ENCODE peak calls at places on chromosomes 12 and 14, in seven cellular contexts. One of them, this sample, is unnamed.

GRCh38 chr14:89489796-89490506 is 72.9 kb upstream of the FOXN3 start:
- DNase-seq in HCT116: no peak
- DNase-seq in SK-N-SH: no peak
- DNase-seq in HepG2: no peak
- DNase-seq in H1: no peak
- DNase-seq in K562: no peak
- DNase-seq in GM12878: no peak
- DNase-seq in this sample: no peak

GRCh38 chr12:95548539-95549391 is 2.5 kb downstream of the USP44 start:
- DNase-seq in K562: peak; percentile 84
- DNase-seq in HepG2: no peak
- DNase-seq in H1: no peak
- DNase-seq in SK-N-SH: peak; percentile 98
- DNase-seq in HCT116: no peak
- DNase-seq in GM12878: no peak
- DNase-seq in this sample: no peak

GRCh38 chr14:65352964-65353530 is 59.5 kb upstream of the FUT8 start:
- DNase-seq in GM12878: no peak
- DNase-seq in K562: no peak
- DNase-seq in HCT116: peak; percentile 51
- DNase-seq in H1: no peak
- DNase-seq in SK-N-SH: no peak
- DNase-seq in HepG2: no peak
- DNase-seq in this sample: no peak

GRCh38 chr14:77151245-77151644 is 9.7 kb upstream of the ZDHHC22 start:
- DNase-seq in SK-N-SH: peak; percentile 70
- DNase-seq in H1: no peak
- DNase-seq in K562: peak; percentile 31
- DNase-seq in HCT116: no peak
- DNase-seq in GM12878: no peak
- DNase-seq in HepG2: no peak
- DNase-seq in this sample: no peak

GRCh38 chr12:3526776-3527175 is 35.8 kb downstream of the PRMT8 start:
- DNase-seq in SK-N-SH: no peak
- DNase-seq in HepG2: no peak
- DNase-seq in H1: no peak
- DNase-seq in K562: no peak
- DNase-seq in HCT116: no peak
- DNase-seq in GM12878: no peak
- DNase-seq in this sample: no peak

GRCh38 chr12:78060186-78060585 is 229.5 kb downstream of the NAV3 start:
- DNase-seq in HCT116: no peak
- DNase-seq in HepG2: no peak
- DNase-seq in H1: no peak
- DNase-seq in K562: no peak
- DNase-seq in GM12878: no peak
- DNase-seq in SK-N-SH: no peak
- DNase-seq in this sample: no peak

GRCh38 chr14:87805315-87805723 is 187.7 kb downstream of the GALC start:
- DNase-seq in GM12878: no peak
- DNase-seq in H1: peak; percentile 29
- DNase-seq in SK-N-SH: peak; percentile 41
- DNase-seq in K562: peak; percentile 34
- DNase-seq in HepG2: peak; percentile 9
- DNase-seq in HCT116: no peak
- DNase-seq in this sample: peak; percentile 8

GRCh38 chr12:94405378-94406116 is 54.1 kb downstream of the CEP83 start:
- DNase-seq in K562: no peak
- DNase-seq in SK-N-SH: no peak
- DNase-seq in H1: no peak
- DNase-seq in HCT116: no peak
- DNase-seq in HepG2: no peak
- DNase-seq in GM12878: peak; percentile 47
- DNase-seq in this sample: no peak

GRCh38 chr14:103558071-103558882 is 4.2 kb downstream of the BAG5 start:
- DNase-seq in H1: no peak
- DNase-seq in K562: no peak
- DNase-seq in HCT116: no peak
- DNase-seq in SK-N-SH: no peak
- DNase-seq in HepG2: no peak
- DNase-seq in GM12878: no peak
- DNase-seq in this sample: no peak

DNA sequence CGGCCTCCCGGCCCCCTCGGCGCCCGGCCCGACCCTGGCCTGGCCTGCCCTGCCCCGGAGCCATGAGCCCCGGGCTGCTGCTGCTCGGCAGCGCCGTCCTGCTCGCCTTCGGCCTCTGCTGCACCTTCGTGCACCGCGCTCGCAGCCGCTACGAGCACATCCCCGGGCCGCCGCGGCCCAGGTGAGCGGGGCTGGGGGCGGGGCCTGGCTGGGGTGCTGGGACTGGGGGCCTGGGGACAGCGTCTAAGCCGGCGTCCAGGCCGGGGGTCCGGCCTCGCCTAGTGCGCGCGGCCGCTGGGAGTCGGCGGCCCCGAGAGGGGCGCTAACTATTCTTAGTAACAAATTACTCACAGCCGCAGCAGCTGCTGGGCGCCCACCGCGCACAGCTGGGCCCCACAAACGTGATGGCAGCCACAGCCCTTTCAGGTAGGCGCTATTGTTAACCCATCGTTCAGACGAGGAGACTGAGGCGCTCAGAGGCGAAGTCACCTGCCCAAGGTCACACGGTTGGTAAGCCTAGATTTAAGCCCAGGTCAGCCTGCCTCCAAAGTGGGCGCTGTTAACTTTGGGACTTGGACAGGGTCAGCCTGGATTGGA is 356 bp downstream of the CYP46A1 start:
- DNase-seq in HepG2: no peak
- DNase-seq in GM12878: no peak
- DNase-seq in K562: no peak
- DNase-seq in H1: no peak
- DNase-seq in SK-N-SH: no peak
- DNase-seq in HCT116: no peak
- DNase-seq in this sample: no peak
- H3K27ac ChIP-seq in HepG2: no peak overlapping the region
- H3K27ac ChIP-seq in GM12878: no peak overlapping the region
- H3K27ac ChIP-seq in K562: no peak overlapping the region
- H3K27ac ChIP-seq in H1: no peak overlapping the region
- H3K27ac ChIP-seq in SK-N-SH: no peak overlapping the region
- H3K27ac ChIP-seq in HCT116: no peak overlapping the region
- H3K27ac ChIP-seq in this sample: no peak overlapping the region

DNA sequence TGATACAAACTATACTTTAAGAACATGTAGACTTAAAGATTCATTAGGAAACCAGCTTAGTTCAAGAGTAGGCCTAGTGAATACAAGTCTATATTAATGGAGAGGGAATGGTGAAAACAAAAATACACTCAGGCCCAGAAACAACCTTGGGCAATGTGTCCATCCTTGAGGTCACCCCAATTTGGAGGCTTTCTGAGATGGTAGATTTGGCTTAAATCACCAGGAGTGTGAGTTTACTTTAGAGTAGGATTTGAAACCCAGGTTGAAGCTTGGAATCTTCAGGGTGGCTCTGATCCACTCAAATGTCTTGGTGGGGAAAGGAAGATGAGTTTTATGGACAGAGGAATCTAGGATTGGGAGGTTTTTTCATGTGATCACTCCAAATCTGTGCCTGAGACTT is 10.5 kb downstream of the LDHB start:
- DNase-seq in HepG2: no peak
- DNase-seq in SK-N-SH: no peak
- DNase-seq in K562: no peak
- DNase-seq in GM12878: no peak
- DNase-seq in HCT116: no peak
- DNase-seq in H1: no peak
- DNase-seq in this sample: no peak
- TF ChIP-seq POLR2AphosphoS5 in HepG2: no peak
- TF ChIP-seq POLR2AphosphoS5 in SK-N-SH: no peak
- TF ChIP-seq POLR2AphosphoS5 in K562: no peak
- TF ChIP-seq POLR2AphosphoS5 in GM12878: no peak
- TF ChIP-seq POLR2AphosphoS5 in HCT116: no peak
- TF ChIP-seq POLR2AphosphoS5 in H1: no peak
- TF ChIP-seq POLR2AphosphoS5 in this sample: no peak

DNA sequence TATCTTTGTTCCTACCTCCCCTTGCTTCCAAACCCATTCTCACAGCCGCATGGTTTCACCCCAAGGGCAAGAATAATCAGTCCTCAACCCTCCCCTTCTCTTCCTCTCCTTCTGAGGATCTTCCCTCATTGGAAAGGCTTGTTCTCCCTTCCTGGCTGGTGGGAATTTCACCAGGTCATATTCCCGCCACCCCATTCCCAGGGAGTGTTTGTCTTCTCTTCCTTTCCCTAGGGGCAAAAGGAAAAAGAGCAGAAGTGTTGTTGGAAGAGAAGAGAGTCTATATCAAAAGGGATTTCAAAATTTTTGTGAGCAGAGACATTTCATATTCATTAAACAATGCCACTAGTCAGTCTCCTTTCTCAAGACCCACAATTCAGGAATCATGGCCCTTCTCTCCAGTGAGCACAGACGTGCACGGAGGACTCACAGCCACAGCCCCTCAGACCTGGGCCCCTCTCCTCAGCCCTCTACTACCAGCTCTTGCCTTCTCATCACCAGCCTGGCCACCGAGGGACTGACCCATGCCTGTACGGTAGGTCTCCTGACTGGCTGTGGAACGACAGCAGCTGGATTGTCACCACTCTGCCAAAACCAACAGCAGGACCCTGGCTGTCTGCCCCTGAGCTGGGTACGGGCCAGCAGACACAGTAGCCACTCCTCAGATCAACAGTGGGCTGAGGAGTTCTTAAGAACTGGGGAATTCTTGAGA is 176.7 kb downstream of the ANO2 start:
- DNase-seq in HCT116: no peak
- DNase-seq in K562: no peak
- DNase-seq in H1: no peak
- DNase-seq in SK-N-SH: no peak
- DNase-seq in HepG2: no peak
- DNase-seq in GM12878: no peak
- DNase-seq in this sample: no peak
- TF ChIP-seq SIN3A in HCT116: no peak
- TF ChIP-seq SIN3A in K562: no peak
- TF ChIP-seq SIN3A in H1: no peak
- TF ChIP-seq SIN3A in SK-N-SH: no peak
- TF ChIP-seq SIN3A in HepG2: no peak
- TF ChIP-seq SIN3A in GM12878: no peak
- TF ChIP-seq SIN3A in this sample: no peak

DNA sequence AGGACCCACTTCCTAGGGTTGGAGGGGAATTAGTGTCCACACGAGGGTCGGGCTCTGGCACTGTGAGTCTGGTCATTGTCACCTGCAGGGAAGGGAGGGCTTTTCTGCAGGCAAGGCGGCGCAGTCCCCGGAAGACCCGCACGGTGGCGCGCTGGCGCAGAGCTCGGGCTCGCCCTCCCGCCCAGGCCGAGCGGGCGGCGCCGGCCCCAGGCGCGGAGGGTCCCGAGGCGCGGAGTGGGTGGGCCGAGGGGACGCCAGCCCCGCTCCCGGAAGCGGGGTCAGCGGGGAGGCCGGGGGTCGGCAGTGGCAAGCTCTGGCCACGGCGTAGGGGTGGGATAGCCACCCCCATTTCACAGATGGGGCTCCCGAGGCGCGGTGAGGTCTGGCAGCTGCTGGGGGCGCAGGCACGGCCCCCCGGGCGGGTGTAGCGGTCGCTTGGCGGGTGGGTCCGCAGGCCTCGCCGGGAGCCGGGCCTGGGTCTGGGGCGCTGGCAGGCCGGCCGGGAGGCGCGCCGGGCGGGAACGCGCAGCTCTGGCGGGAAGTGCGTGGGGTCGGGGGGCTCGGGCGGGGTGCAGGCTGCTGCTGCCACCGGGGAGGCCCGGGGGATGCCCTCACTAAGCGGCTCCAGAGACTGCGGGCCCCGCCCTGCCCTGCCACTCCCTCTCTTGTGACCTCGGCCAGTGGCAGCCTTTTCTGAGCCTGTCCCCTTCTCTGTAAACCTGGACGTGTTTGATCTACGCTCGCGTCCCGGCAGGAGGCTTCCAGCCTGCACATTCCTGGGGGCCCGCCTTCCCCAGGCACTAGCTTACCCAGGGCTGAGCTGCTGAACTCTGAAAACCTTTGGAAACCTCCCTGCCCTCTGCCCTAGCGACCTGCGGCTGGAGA is 46.1 kb downstream of the CYP46A1 start:
- DNase-seq in H1: no peak
- DNase-seq in K562: peak; percentile 82
- DNase-seq in HCT116: no peak
- DNase-seq in HepG2: peak; percentile 93
- DNase-seq in GM12878: no peak
- DNase-seq in SK-N-SH: peak; percentile 97
- DNase-seq in this sample: no peak
- H3K27ac ChIP-seq in H1: no peak overlapping the region
- H3K27ac ChIP-seq in K562: no peak overlapping the region
- H3K27ac ChIP-seq in HCT116: peak overlapping the region; percentile 8
- H3K27ac ChIP-seq in HepG2: peak overlapping the region; percentile 65
- H3K27ac ChIP-seq in GM12878: no peak overlapping the region
- H3K27ac ChIP-seq in SK-N-SH: no peak overlapping the region
- H3K27ac ChIP-seq in this sample: peak overlapping the region; percentile 48

GRCh38 chr14:21201732-21202462 is 46.0 kb upstream of the OR5AU1 start:
- DNase-seq in SK-N-SH: no peak
- DNase-seq in HCT116: no peak
- DNase-seq in K562: no peak
- DNase-seq in HepG2: no peak
- DNase-seq in H1: no peak
- DNase-seq in GM12878: no peak
- DNase-seq in this sample: no peak
- TF ChIP-seq POLR2AphosphoS5 in SK-N-SH: no peak
- TF ChIP-seq POLR2AphosphoS5 in HCT116: no peak
- TF ChIP-seq POLR2AphosphoS5 in K562: no peak
- TF ChIP-seq POLR2AphosphoS5 in HepG2: peak; percentile 41
- TF ChIP-seq POLR2AphosphoS5 in H1: peak; percentile 75
- TF ChIP-seq POLR2AphosphoS5 in GM12878: no peak
- TF ChIP-seq POLR2AphosphoS5 in this sample: no peak

GRCh38 chr14:95815226-95815690 is 61.4 kb upstream of the TUNAR start:
- DNase-seq in H1: no peak
- DNase-seq in HCT116: no peak
- DNase-seq in K562: no peak
- DNase-seq in SK-N-SH: no peak
- DNase-seq in GM12878: no peak
- DNase-seq in HepG2: no peak
- DNase-seq in this sample: no peak
- TF ChIP-seq SIN3A in H1: no peak
- TF ChIP-seq SIN3A in HCT116: no peak
- TF ChIP-seq SIN3A in K562: no peak
- TF ChIP-seq SIN3A in SK-N-SH: no peak
- TF ChIP-seq SIN3A in GM12878: no peak
- TF ChIP-seq SIN3A in HepG2: no peak
- TF ChIP-seq SIN3A in this sample: no peak

GRCh38 chr12:32983332-32983731 is 86.8 kb upstream of the PKP2 start:
- DNase-seq in K562: no peak
- DNase-seq in HCT116: no peak
- DNase-seq in GM12878: no peak
- DNase-seq in SK-N-SH: no peak
- DNase-seq in H1: no peak
- DNase-seq in HepG2: no peak
- DNase-seq in this sample: no peak
- H3K27ac ChIP-seq in K562: peak overlapping the region; percentile 8
- H3K27ac ChIP-seq in HCT116: no peak overlapping the region
- H3K27ac ChIP-seq in GM12878: no peak overlapping the region
- H3K27ac ChIP-seq in SK-N-SH: no peak overlapping the region
- H3K27ac ChIP-seq in H1: no peak overlapping the region
- H3K27ac ChIP-seq in HepG2: no peak overlapping the region
- H3K27ac ChIP-seq in this sample: no peak overlapping the region

This sample was measured in Panc1.